ENCODE peak calls at places on chromosomes 3 and 15, in five cellular contexts. Y, G, Z, P and J are unnamed samples. For H3K27me3, the result is how much of the 10 kb centered on the place peaks cover.

GRCh38 chr3:105860649-105861048 is 8.2 kb downstream of the CBLB start:
- DNase-seq in Y (no peak), G (no peak), Z (no peak), P (no peak), J (no peak)

GRCh38 chr15:75776075-75776443 is 63.4 kb upstream of the CSPG4 start:
- DNase-seq in Y (no peak), G (peak), Z (no peak), P (no peak), J (no peak)

GRCh38 chr3:151841801-151842200 is 27.9 kb downstream of the AADAC start:
- DNase-seq in Y (no peak), G (peak), Z (no peak), P (no peak), J (no peak)

GRCh38 chr15:49421991-49422390 is 1.1 kb upstream of the FGF7 start:
- DNase-seq in Y (peak), G (peak), Z (peak), P (peak), J (peak)

GRCh38 chr15:94119923-94120775 is 111.2 kb upstream of the MCTP2 start:
- DNase-seq in Y (peak), G (peak), Z (peak), P (peak), J (peak)

GRCh38 chr3:76683256-76683655 is 356.6 kb upstream of the ROBO2 start:
- DNase-seq in Y (no peak), G (no peak), Z (peak), P (no peak), J (no peak)

GRCh38 chr3:72086051-72086711 is 301.2 kb upstream of the PROK2 start:
- DNase-seq in Y (no peak), G (peak), Z (no peak), P (no peak), J (no peak)

GRCh38 chr3:2156244-2156847 is 57.7 kb downstream of the CNTN4 start:
- DNase-seq in Y (no peak), G (no peak), Z (no peak), P (peak), J (no peak)

GRCh38 chr15:81612631-81613030 is 238.6 kb upstream of the TMC3 start:
- DNase-seq in Y (no peak), G (no peak), Z (no peak), P (peak), J (no peak)

GRCh38 chr3:186022931-186023330 is 85.1 kb upstream of the TRA2B start:
- DNase-seq in Y (no peak), G (no peak), Z (no peak), P (no peak), J (no peak)

GRCh38 chr3:158160958-158161357 is 51.1 kb downstream of the RSRC1 start:
- DNase-seq in Y (no peak), G (peak), Z (no peak), P (no peak), J (no peak)

GRCh38 chr3:115208066-115208750 is 61.1 kb upstream of the ZBTB20 start:
- DNase-seq in Y (no peak), G (no peak), Z (no peak), P (no peak), J (no peak)

GRCh38 chr15:43948691-43949325 is 122.0 kb downstream of the WDR76 start:
- DNase-seq in Y (no peak), G (peak), Z (no peak), P (no peak), J (no peak)

GRCh38 chr3:185365281-185366211 is 2.6 kb downstream of the MAP3K13 start:
- DNase-seq in Y (no peak), G (no peak), Z (no peak), P (no peak), J (no peak)

GRCh38 chr3:181696641-181697230 is 15.0 kb upstream of the SOX2 start:
- DNase-seq in Y (no peak), G (no peak), Z (no peak), P (no peak), J (no peak)

GRCh38 chr3:126752303-126753190 is 48.5 kb downstream of the CHCHD6 start:
- DNase-seq in Y (peak), G (peak), Z (peak), P (peak), J (peak)

GRCh38 chr15:72340366-72340765 is 20.4 kb upstream of the CELF6 start:
- DNase-seq in Y (no peak), G (peak), Z (no peak), P (no peak), J (no peak)

GRCh38 chr3:133991209-133991608 is 38.5 kb downstream of the SLCO2A1 start:
- DNase-seq in Y (peak), G (no peak), Z (no peak), P (no peak), J (no peak)

GRCh38 chr3:53805463-53806159 is 40.6 kb downstream of the CHDH start:
- DNase-seq in Y (no peak), G (no peak), Z (no peak), P (no peak), J (no peak)

GRCh38 chr3:181622365-181622764 is 89.4 kb upstream of the SOX2 start:
- DNase-seq in Y (no peak), G (no peak), Z (no peak), P (no peak), J (no peak)

GRCh38 chr15:63492541-63493077 is 11.8 kb upstream of the USP3 start:
- DNase-seq in Y (no peak), G (peak), Z (no peak), P (no peak), J (no peak)

GRCh38 chr3:38117163-38117716 is 19.7 kb downstream of the ACAA1 start:
- DNase-seq in Y (peak), G (no peak), Z (no peak), P (no peak), J (no peak)

GRCh38 chr15:96947830-96948229 is 617.3 kb downstream of the NR2F2 start:
- DNase-seq in Y (no peak), G (no peak), Z (peak), P (no peak), J (no peak)

GRCh38 chr3:42031808-42032475 is 59.2 kb upstream of the TRAK1 start:
- DNase-seq in Y (peak), G (peak), Z (no peak), P (no peak), J (no peak)

GRCh38 chr3:49539659-49540560 is 14.4 kb upstream of the BSN start:
- DNase-seq in Y (peak), G (peak), Z (peak), P (peak), J (peak)

GRCh38 chr3:104069114-104069513 is 1297.6 kb upstream of the ALCAM start:
- DNase-seq in Y (no peak), G (no peak), Z (no peak), P (no peak), J (no peak)

GRCh38 chr15:36529296-36530011 is 50.0 kb upstream of the CDIN1 start:
- DNase-seq in Y (no peak), G (no peak), Z (no peak), P (no peak), J (no peak)

GRCh38 chr3:63386568-63386967 is 108.5 kb downstream of the SYNPR start:
- DNase-seq in Y (no peak), G (no peak), Z (peak), P (no peak), J (no peak)

GRCh38 chr15:43285609-43286037 is 18.9 kb upstream of the TGM5 start:
- DNase-seq in Y (peak), G (peak), Z (peak), P (peak), J (peak)

GRCh38 chr3:57160731-57161086 is 4.4 kb downstream of the IL17RD start:
- DNase-seq in Y (no peak), G (no peak), Z (no peak), P (no peak), J (no peak)
- H3K27me3 ChIP-seq in Y (half or more), G (under half), Z (under half), P (under half), J (under half)

DNA sequence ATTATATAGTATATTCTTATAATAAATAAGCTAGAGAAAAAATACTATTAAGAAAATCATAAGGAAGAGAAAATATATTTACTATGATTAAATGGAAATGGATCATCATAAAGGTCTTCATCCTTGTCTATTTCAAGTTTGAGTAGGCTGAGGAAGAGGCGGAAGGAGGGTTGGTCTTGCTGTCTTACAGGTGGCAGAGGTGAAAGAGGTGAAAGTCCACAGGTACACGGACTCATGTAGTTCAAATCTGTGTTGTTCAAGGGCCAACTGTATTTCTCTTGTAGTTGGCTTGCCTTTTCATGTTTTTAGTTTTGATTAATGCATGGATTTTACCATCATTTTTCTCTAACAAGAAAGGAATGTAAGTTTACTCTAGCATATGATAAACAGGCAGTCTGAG is 41.7 kb downstream of the PDCD6IP start:
- DNase-seq in Y (no peak), G (no peak), Z (no peak), P (no peak), J (no peak)
- H3K27ac ChIP-seq in Y (no peak), G (peak), Z (no peak), P (no peak), J (no peak)

GRCh38 chr15:90991587-90992285 is 2.6 kb downstream of the PRC1 start:
- DNase-seq in Y (no peak), G (no peak), Z (no peak), P (no peak), J (no peak)

GRCh38 chr15:90994417-90995311 is at the start of gene PRC1:
- DNase-seq in Y (peak), G (peak), Z (peak), P (peak), J (peak)

GRCh38 chr15:90998737-90999136 is 4.4 kb upstream of the PRC1 start:
- DNase-seq in Y (no peak), G (no peak), Z (no peak), P (no peak), J (no peak)

GRCh38 chr15:90990446-90990845 is 3.9 kb downstream of the PRC1 start:
- DNase-seq in Y (no peak), G (no peak), Z (no peak), P (no peak), J (no peak)

DNA sequence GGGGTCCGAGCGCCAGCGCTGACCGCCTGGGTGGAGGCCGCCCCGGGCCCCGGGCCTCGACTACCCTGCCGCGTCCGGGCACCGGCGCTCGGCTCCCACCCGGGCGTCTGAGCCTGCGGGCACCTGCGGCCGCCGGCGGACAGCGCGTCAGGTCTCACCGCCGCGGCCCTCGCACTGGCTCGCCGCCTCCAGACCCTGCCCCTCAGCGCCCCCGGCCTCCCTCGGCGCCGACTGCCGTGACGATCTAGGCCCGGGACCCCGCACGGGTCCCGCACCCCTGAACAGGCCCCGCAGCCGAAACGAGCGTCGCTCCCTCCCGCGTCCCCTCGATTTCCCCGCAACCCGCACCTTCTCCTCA is 297 bp downstream of the PRC1 start:
- DNase-seq in Y (peak), G (no peak), Z (peak), P (no peak), J (no peak)
- H3K4me3 ChIP-seq in Y (peak), G (peak), Z (peak), P (peak), J (peak)

DNA sequence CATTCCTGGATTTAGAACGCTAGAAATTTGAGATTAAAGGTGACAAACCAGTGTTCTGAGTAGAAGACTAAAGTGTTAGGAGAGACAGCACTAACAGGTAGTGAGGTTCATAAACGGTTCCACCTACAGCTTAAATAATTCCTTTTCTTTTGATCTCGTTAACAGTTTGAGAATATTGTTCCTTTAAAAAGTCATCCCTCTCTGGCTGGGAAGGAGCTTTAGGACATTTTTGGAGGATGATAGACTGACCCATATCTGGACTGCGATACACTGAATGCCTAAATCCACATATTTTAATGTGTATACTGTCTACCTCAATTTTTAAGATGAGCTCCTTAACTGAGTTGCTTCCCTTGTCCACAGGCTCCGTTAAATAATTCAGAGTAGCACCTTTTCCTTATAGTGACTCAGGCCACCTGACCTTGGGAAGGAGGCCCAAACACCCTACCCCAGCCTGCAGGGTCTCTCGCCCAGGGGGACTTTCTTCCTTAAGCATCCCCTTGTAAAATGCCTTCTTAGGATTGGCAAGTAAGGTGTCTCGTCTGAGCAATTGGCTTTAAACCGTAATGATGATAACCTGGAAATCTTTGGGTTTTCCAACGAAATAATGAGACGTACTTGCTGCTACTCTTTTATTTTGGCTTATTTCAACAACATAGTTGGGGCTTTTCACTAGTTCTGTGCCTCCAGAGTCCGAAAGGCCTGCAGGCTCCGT is 3.3 kb downstream of the TRIM71 start:
- DNase-seq in Y (no peak), G (no peak), Z (no peak), P (no peak), J (no peak)
- H3K27me3 ChIP-seq in Y (half or more), G (half or more), Z (half or more), P (under half), J (under half)

GRCh38 chr3:9669277-9669676 is 20.0 kb downstream of the MTMR14 start:
- DNase-seq in Y (no peak), G (no peak), Z (no peak), P (no peak), J (no peak)

GRCh38 chr3:9673752-9674151 is 24.4 kb downstream of the MTMR14 start:
- DNase-seq in Y (no peak), G (no peak), Z (no peak), P (no peak), J (no peak)

GRCh38 chr3:9669720-9670432 is 20.6 kb downstream of the MTMR14 start:
- DNase-seq in Y (peak), G (no peak), Z (peak), P (no peak), J (no peak)

GRCh38 chr3:9676780-9677179 is 26.9 kb upstream of the CPNE9 start:
- DNase-seq in Y (no peak), G (peak), Z (no peak), P (no peak), J (no peak)

DNA sequence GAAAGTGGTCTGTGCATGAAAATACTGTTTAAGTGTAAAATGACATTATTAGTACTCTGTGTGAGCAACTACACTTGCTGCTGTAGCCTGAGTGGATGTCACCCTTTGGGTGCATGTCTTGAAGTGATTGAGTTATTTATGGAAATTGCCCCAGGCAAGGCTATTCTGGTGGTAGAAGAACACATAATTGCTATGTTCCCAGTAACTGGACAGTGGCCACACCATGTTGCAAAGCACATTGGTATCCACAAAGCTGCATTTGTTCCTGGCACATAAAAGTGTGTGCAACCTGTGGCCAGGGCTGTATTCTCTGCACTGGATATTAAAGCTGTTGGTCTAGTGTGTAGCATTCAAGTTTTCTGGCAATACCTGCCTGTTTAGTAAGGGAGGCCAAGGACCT is 23.8 kb downstream of the MTMR14 start:
- DNase-seq in Y (peak), G (no peak), Z (no peak), P (no peak), J (no peak)
- H3K27ac ChIP-seq in Y (peak), G (no peak), Z (no peak), P (no peak), J (no peak)

GRCh38 chr3:79767953-79768282 is at the start of gene ROBO1:
- DNase-seq in Y (no peak), G (no peak), Z (peak), P (no peak), J (no peak)
- H3K4me3 ChIP-seq in Y (peak), G (no peak), Z (peak), P (peak), J (no peak)

DNA sequence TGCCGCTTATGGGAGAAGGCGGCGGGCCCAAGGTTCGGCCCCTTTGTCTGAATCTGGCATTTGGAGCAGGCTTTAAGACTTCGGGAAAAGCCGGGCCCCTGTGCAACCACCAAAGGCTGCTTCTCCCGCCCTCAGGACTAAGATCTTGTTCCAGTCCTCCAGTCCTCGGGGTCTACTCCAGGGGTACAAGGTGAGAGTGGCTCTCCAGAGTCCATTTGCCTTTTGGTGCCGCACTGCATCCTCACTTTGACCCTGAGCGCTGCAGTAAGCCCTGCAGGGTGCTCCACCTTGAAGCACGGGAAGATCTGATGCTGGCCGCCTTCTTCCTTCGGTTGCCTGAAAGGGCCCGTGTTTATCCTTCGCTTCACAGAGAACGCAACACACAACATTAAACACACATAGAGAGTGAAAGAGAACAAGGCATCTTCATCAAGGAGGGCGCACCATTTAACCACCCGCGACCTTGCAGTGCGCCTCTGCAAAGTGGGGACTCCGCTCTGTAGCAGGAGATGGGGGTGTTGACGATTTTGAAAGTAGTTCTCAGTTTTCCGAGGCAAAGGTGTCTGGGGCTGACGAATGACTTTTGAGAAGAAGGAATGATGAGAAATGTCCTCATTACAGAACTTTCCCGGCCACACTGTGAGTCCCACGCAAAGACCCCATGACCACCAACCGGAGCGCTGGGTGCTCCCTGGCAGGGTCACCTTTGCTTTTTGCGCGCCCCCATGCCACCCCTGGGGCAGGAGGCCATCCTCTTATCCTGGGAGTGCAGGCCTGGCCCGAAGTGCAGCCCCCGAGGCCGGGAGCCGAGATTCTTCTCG is 1.0 kb downstream of the PIGZ start:
- DNase-seq in Y (no peak), G (no peak), Z (no peak), P (no peak), J (no peak)
- H3K27me3 ChIP-seq in Y (under half), G (under half), Z (under half), P (half or more), J (under half)